ENCODE peak calls at places on chromosome X, in six cellular contexts. One of them, this sample, is unnamed.
A peak's percentile ranks its signal among the peaks of the same experiment; 100 is the strongest.

GRCh38 chrX:42778096-42778495 is at the start of gene PPP1R2C:
- DNase-seq in neuronal stem cell: no peak
- DNase-seq in H1: no peak
- DNase-seq in IMR-90: no peak
- DNase-seq in mesenchymal stem cell: no peak
- DNase-seq in mesendoderm: no peak
- DNase-seq in this sample: peak; percentile 35

GRCh38 chrX:149831473-149831872 is 49.5 kb upstream of the MAGEA8 start:
- DNase-seq in H1: no peak
- DNase-seq in mesendoderm: peak; percentile 44
- DNase-seq in neuronal stem cell: no peak
- DNase-seq in mesenchymal stem cell: no peak
- DNase-seq in IMR-90: no peak
- DNase-seq in this sample: no peak

GRCh38 chrX:112368371-112368770 is 285.8 kb upstream of the TRPC5 start:
- DNase-seq in H1: no peak
- DNase-seq in mesendoderm: peak; percentile 25
- DNase-seq in mesenchymal stem cell: no peak
- DNase-seq in neuronal stem cell: no peak
- DNase-seq in IMR-90: no peak
- DNase-seq in this sample: no peak

GRCh38 chrX:152817082-152817744 is 13.3 kb downstream of the CETN2 start:
- DNase-seq in mesendoderm: peak; percentile 24
- DNase-seq in neuronal stem cell: no peak
- DNase-seq in IMR-90: peak; percentile 54
- DNase-seq in mesenchymal stem cell: peak; percentile 37
- DNase-seq in H1: no peak
- DNase-seq in this sample: no peak

GRCh38 chrX:70132877-70133302 is 357 bp upstream of the IGBP1 start:
- DNase-seq in neuronal stem cell: no peak
- DNase-seq in H1: no peak
- DNase-seq in mesendoderm: no peak
- DNase-seq in mesenchymal stem cell: no peak
- DNase-seq in IMR-90: peak; percentile 3
- DNase-seq in this sample: no peak

GRCh38 chrX:46209037-46209436 is 336.2 kb downstream of the ZNF674 start:
- DNase-seq in H1: no peak
- DNase-seq in mesenchymal stem cell: no peak
- DNase-seq in IMR-90: no peak
- DNase-seq in mesendoderm: no peak
- DNase-seq in neuronal stem cell: no peak
- DNase-seq in this sample: no peak

GRCh38 chrX:17967888-17968287 is 106.8 kb upstream of the RAI2 start:
- DNase-seq in mesenchymal stem cell: no peak
- DNase-seq in mesendoderm: peak; percentile 2
- DNase-seq in H1: no peak
- DNase-seq in neuronal stem cell: no peak
- DNase-seq in IMR-90: no peak
- DNase-seq in this sample: peak; percentile 62

GRCh38 chrX:41634284-41634683 is 54.5 kb upstream of the GPR34 start:
- DNase-seq in mesenchymal stem cell: peak; percentile 27
- DNase-seq in IMR-90: peak; percentile 45
- DNase-seq in mesendoderm: peak; percentile 2
- DNase-seq in neuronal stem cell: no peak
- DNase-seq in H1: no peak
- DNase-seq in this sample: peak; percentile 1

GRCh38 chrX:3345281-3346081 is 971 bp downstream of the MXRA5 start:
- DNase-seq in IMR-90: no peak
- DNase-seq in mesenchymal stem cell: peak; percentile 74
- DNase-seq in mesendoderm: peak; percentile 78
- DNase-seq in H1: no peak
- DNase-seq in neuronal stem cell: peak; percentile 23
- DNase-seq in this sample: peak; percentile 3

GRCh38 chrX:10119399-10119990 is 37.3 kb upstream of the CLCN4 start:
- DNase-seq in mesenchymal stem cell: peak; percentile 68
- DNase-seq in H1: peak; percentile 5
- DNase-seq in neuronal stem cell: peak; percentile 71
- DNase-seq in mesendoderm: peak; percentile 74
- DNase-seq in IMR-90: peak; percentile 91
- DNase-seq in this sample: peak; percentile 51

GRCh38 chrX:41619221-41619620 is 69.6 kb upstream of the GPR34 start:
- DNase-seq in IMR-90: no peak
- DNase-seq in mesenchymal stem cell: no peak
- DNase-seq in neuronal stem cell: no peak
- DNase-seq in mesendoderm: no peak
- DNase-seq in H1: no peak
- DNase-seq in this sample: peak; percentile 79

GRCh38 chrX:1400731-1401471 is 9.0 kb upstream of the SLC25A6 start:
- DNase-seq in mesenchymal stem cell: no peak
- DNase-seq in neuronal stem cell: no peak
- DNase-seq in IMR-90: no peak
- DNase-seq in H1: peak; percentile 91
- DNase-seq in mesendoderm: peak; percentile 81
- DNase-seq in this sample: no peak

GRCh38 chrX:3815896-3816664 is 102.6 kb upstream of the PRKX start:
- DNase-seq in mesenchymal stem cell: peak; percentile 34
- DNase-seq in IMR-90: peak; percentile 12
- DNase-seq in H1: no peak
- DNase-seq in neuronal stem cell: peak; percentile 20
- DNase-seq in mesendoderm: peak; percentile 55
- DNase-seq in this sample: peak; percentile 27

GRCh38 chrX:71282514-71283408 is 674 bp upstream of the NONO start:
- DNase-seq in mesendoderm: peak; percentile 57
- DNase-seq in IMR-90: peak; percentile 45
- DNase-seq in H1: no peak
- DNase-seq in mesenchymal stem cell: no peak
- DNase-seq in neuronal stem cell: peak; percentile 6
- DNase-seq in this sample: no peak

GRCh38 chrX:84501798-84502628 is at the start of gene HDX:
- DNase-seq in mesendoderm: peak; percentile 79
- DNase-seq in mesenchymal stem cell: peak; percentile 89
- DNase-seq in H1: no peak
- DNase-seq in IMR-90: peak; percentile 81
- DNase-seq in neuronal stem cell: peak; percentile 65
- DNase-seq in this sample: peak; percentile 34

GRCh38 chrX:13254076-13254785 is 65.6 kb downstream of the ATXN3L start:
- DNase-seq in H1: no peak
- DNase-seq in mesenchymal stem cell: peak; percentile 56
- DNase-seq in IMR-90: peak; percentile 53
- DNase-seq in neuronal stem cell: no peak
- DNase-seq in mesendoderm: peak; percentile 12
- DNase-seq in this sample: peak; percentile 25

GRCh38 chrX:53356186-53356585 is 66.3 kb downstream of the SMC1A start:
- DNase-seq in mesenchymal stem cell: no peak
- DNase-seq in mesendoderm: peak; percentile 43
- DNase-seq in H1: no peak
- DNase-seq in IMR-90: no peak
- DNase-seq in neuronal stem cell: no peak
- DNase-seq in this sample: peak; percentile 17

GRCh38 chrX:70168238-70169188 is 8.8 kb upstream of the DGAT2L6 start:
- DNase-seq in neuronal stem cell: no peak
- DNase-seq in IMR-90: peak; percentile 77
- DNase-seq in H1: peak; percentile 10
- DNase-seq in mesenchymal stem cell: peak; percentile 66
- DNase-seq in mesendoderm: peak; percentile 80
- DNase-seq in this sample: peak; percentile 2

GRCh38 chrX:67555578-67556203 is 11.9 kb downstream of the AR start:
- DNase-seq in H1: no peak
- DNase-seq in neuronal stem cell: no peak
- DNase-seq in mesendoderm: peak; percentile 64
- DNase-seq in IMR-90: peak; percentile 21
- DNase-seq in mesenchymal stem cell: peak; percentile 44
- DNase-seq in this sample: peak; percentile 9

GRCh38 chrX:41862562-41863184 is 60.7 kb downstream of the CASK start:
- DNase-seq in mesendoderm: peak; percentile 19
- DNase-seq in neuronal stem cell: no peak
- DNase-seq in H1: no peak
- DNase-seq in IMR-90: no peak
- DNase-seq in mesenchymal stem cell: no peak
- DNase-seq in this sample: no peak

GRCh38 chrX:74467656-74468055 is 46.4 kb downstream of the SLC16A2 start:
- DNase-seq in mesenchymal stem cell: no peak
- DNase-seq in mesendoderm: no peak
- DNase-seq in H1: no peak
- DNase-seq in IMR-90: no peak
- DNase-seq in neuronal stem cell: no peak
- DNase-seq in this sample: no peak

GRCh38 chrX:69258893-69259292 is 93.6 kb upstream of the PJA1 start:
- DNase-seq in H1: no peak
- DNase-seq in IMR-90: no peak
- DNase-seq in mesendoderm: no peak
- DNase-seq in mesenchymal stem cell: no peak
- DNase-seq in neuronal stem cell: no peak
- DNase-seq in this sample: no peak

GRCh38 chrX:12988797-12989196 is 13.9 kb downstream of the TMSB4X start:
- DNase-seq in neuronal stem cell: no peak
- DNase-seq in IMR-90: peak; percentile 74
- DNase-seq in mesenchymal stem cell: no peak
- DNase-seq in H1: no peak
- DNase-seq in mesendoderm: no peak
- DNase-seq in this sample: peak; percentile 38

GRCh38 chrX:25523574-25523973 is 507.8 kb upstream of the ARX start:
- DNase-seq in mesendoderm: peak; percentile 57
- DNase-seq in H1: peak; percentile 3
- DNase-seq in mesenchymal stem cell: no peak
- DNase-seq in neuronal stem cell: peak; percentile 12
- DNase-seq in IMR-90: peak; percentile 36
- DNase-seq in this sample: peak; percentile 22

GRCh38 chrX:71919436-71919835 is 8.8 kb downstream of the NHSL2 start:
- DNase-seq in mesenchymal stem cell: peak; percentile 16
- DNase-seq in IMR-90: peak; percentile 19
- DNase-seq in H1: no peak
- DNase-seq in neuronal stem cell: no peak
- DNase-seq in mesendoderm: no peak
- DNase-seq in this sample: peak; percentile 32

GRCh38 chrX:46770817-46771163 is 11.9 kb upstream of the SLC9A7 start:
- DNase-seq in mesendoderm: peak; percentile 88
- DNase-seq in neuronal stem cell: no peak
- DNase-seq in H1: no peak
- DNase-seq in IMR-90: peak; percentile 90
- DNase-seq in mesenchymal stem cell: peak; percentile 82
- DNase-seq in this sample: peak; percentile 56

GRCh38 chrX:45762699-45763647 is 562.3 kb upstream of the DIPK2B start:
- DNase-seq in mesendoderm: no peak
- DNase-seq in IMR-90: no peak
- DNase-seq in H1: no peak
- DNase-seq in mesenchymal stem cell: peak; percentile 51
- DNase-seq in neuronal stem cell: no peak
- DNase-seq in this sample: no peak

GRCh38 chrX:74419861-74420193 is 1.5 kb upstream of the SLC16A2 start:
- DNase-seq in mesendoderm: peak; percentile 47
- DNase-seq in neuronal stem cell: peak; percentile 9
- DNase-seq in mesenchymal stem cell: no peak
- DNase-seq in H1: no peak
- DNase-seq in IMR-90: no peak
- DNase-seq in this sample: peak; percentile 75

GRCh38 chrX:87621697-87622096 is 104.1 kb downstream of the KLHL4 start:
- DNase-seq in neuronal stem cell: no peak
- DNase-seq in mesenchymal stem cell: peak; percentile 19
- DNase-seq in mesendoderm: no peak
- DNase-seq in H1: no peak
- DNase-seq in IMR-90: no peak
- DNase-seq in this sample: no peak

GRCh38 chrX:149829751-149830191 is 48.0 kb downstream of the MAGEA9 start:
- DNase-seq in IMR-90: peak; percentile 24
- DNase-seq in mesendoderm: peak; percentile 92
- DNase-seq in H1: no peak
- DNase-seq in mesenchymal stem cell: peak; percentile 44
- DNase-seq in neuronal stem cell: peak; percentile 4
- DNase-seq in this sample: no peak

GRCh38 chrX:19152762-19153161 is 30.5 kb upstream of the ADGRG2 start:
- DNase-seq in neuronal stem cell: no peak
- DNase-seq in mesenchymal stem cell: no peak
- DNase-seq in IMR-90: peak; percentile 5
- DNase-seq in mesendoderm: no peak
- DNase-seq in H1: no peak
- DNase-seq in this sample: no peak

DNA sequence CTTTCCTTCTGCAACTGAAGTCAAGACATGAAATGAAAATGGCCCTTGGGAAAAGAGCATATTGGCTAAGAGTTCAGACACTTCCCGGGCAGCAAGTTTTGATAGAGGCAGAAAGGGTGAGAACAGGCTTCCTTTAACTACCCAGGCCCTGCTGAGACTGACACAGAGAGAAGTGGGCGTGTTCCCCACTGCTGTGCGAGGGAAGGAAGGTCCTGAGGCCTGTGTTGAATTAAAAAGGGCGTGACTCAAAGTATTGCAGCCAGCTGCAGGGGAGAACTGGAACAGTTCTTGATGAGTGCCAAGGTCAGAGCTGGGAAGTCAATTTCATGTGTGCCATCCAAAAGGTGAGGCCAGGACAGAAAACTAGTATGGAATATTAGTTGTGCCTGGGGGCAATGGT is 34.0 kb upstream of the ADGRG2 start:
- DNase-seq in H1: no peak
- DNase-seq in IMR-90: no peak
- DNase-seq in mesenchymal stem cell: no peak
- DNase-seq in neuronal stem cell: no peak
- DNase-seq in mesendoderm: peak; percentile 36
- DNase-seq in this sample: no peak
- H3K79me1 ChIP-seq in H1: no peaks in the 10 kb centered on the region
- H3K79me1 ChIP-seq in IMR-90: no peaks in the 10 kb centered on the region
- H3K79me1 ChIP-seq in mesenchymal stem cell: no peaks in the 10 kb centered on the region
- H3K79me1 ChIP-seq in neuronal stem cell: no peaks in the 10 kb centered on the region
- H3K79me1 ChIP-seq in mesendoderm: no peaks in the 10 kb centered on the region
- H3K79me1 ChIP-seq in this sample: no peaks in the 10 kb centered on the region

GRCh38 chrX:65463550-65463949 is 71.0 kb downstream of the LAS1L start:
- DNase-seq in neuronal stem cell: peak; percentile 64
- DNase-seq in mesendoderm: peak; percentile 98
- DNase-seq in mesenchymal stem cell: peak; percentile 6
- DNase-seq in IMR-90: peak; percentile 14
- DNase-seq in H1: peak; percentile 47
- DNase-seq in this sample: peak; percentile 57
- H2BK120ac ChIP-seq in neuronal stem cell: no peak overlapping the region
- H2BK120ac ChIP-seq in mesendoderm: no peak overlapping the region
- H2BK120ac ChIP-seq in mesenchymal stem cell: no peak overlapping the region
- H2BK120ac ChIP-seq in IMR-90: no peak overlapping the region
- H2BK120ac ChIP-seq in H1: no peak overlapping the region
- H2BK120ac ChIP-seq in this sample: no peak overlapping the region

GRCh38 chrX:40168183-40169015 is 70.6 kb upstream of the BCOR start:
- DNase-seq in mesendoderm: peak; percentile 1
- DNase-seq in neuronal stem cell: no peak
- DNase-seq in mesenchymal stem cell: no peak
- DNase-seq in IMR-90: no peak
- DNase-seq in H1: no peak
- DNase-seq in this sample: no peak
- H3K4me3 ChIP-seq in mesendoderm: no peak overlapping the region
- H3K4me3 ChIP-seq in neuronal stem cell: peak overlapping the region; percentile 71
- H3K4me3 ChIP-seq in mesenchymal stem cell: peak overlapping the region; percentile 72
- H3K4me3 ChIP-seq in IMR-90: no peak overlapping the region
- H3K4me3 ChIP-seq in H1: peak overlapping the region; percentile 59
- H3K4me3 ChIP-seq in this sample: no peak overlapping the region

DNA sequence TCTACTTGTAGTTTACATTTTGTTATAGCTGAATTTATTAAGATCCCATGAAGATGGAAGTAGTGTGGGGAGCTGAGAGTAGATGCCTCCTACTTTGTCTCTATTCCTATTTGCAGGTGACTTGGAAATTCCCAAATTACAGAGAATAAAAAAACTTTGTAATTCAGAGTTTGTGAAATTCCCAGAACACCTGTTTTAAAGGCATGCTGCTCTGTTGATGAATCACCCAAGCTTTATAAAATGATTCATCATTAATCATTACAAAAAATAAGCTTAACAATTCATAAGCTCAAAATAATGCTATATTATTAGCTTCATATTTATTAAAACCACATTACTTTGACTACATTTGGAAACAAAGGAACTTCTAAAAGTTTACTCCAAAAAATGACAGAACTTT is 856.3 kb downstream of the RPA4 start:
- DNase-seq in H1: no peak
- DNase-seq in IMR-90: no peak
- DNase-seq in mesendoderm: no peak
- DNase-seq in neuronal stem cell: no peak
- DNase-seq in mesenchymal stem cell: no peak
- DNase-seq in this sample: no peak
- H3K79me1 ChIP-seq in H1: no peaks in the 10 kb centered on the region
- H3K79me1 ChIP-seq in IMR-90: no peaks in the 10 kb centered on the region
- H3K79me1 ChIP-seq in mesendoderm: no peaks in the 10 kb centered on the region
- H3K79me1 ChIP-seq in neuronal stem cell: no peaks in the 10 kb centered on the region
- H3K79me1 ChIP-seq in mesenchymal stem cell: no peaks in the 10 kb centered on the region
- H3K79me1 ChIP-seq in this sample: no peaks in the 10 kb centered on the region